ENCODE peak calls at places on chromosomes 5 and 9, in five cellular contexts. B is fibroblast of mammary gland, X is germinal center, E is LHCN-M2, Z is T-helper 9 cell. P is an unnamed sample.

GRCh38 chr5:180494510-180495181 is 467 bp downstream of the CNOT6 start:
- DNase-seq in B (no peak), X (peak), E (peak), Z (peak), P (peak)

GRCh38 chr5:54254482-54255198 is 55.7 kb downstream of the ARL15 start:
- DNase-seq in B (peak), X (no peak), E (peak), Z (no peak), P (peak)

GRCh38 chr9:93397664-93398381 is 53.7 kb upstream of the FAM120A start:
- DNase-seq in B (peak), X (no peak), E (peak), Z (no peak), P (no peak)

GRCh38 chr5:3313569-3313968 is 282.1 kb upstream of the IRX1 start:
- DNase-seq in B (no peak), X (no peak), E (no peak), Z (no peak), P (no peak)

GRCh38 chr5:39411051-39411450 is 13.7 kb downstream of the DAB2 start:
- DNase-seq in B (peak), X (no peak), E (peak), Z (no peak), P (no peak)

GRCh38 chr5:10702040-10702629 is 58.9 kb downstream of the DAP start:
- DNase-seq in B (peak), X (no peak), E (peak), Z (no peak), P (no peak)

GRCh38 chr5:103385722-103386121 is 127.2 kb downstream of the MACIR start:
- DNase-seq in B (no peak), X (no peak), E (peak), Z (no peak), P (no peak)

GRCh38 chr5:140546851-140547507 is 483 bp upstream of the EIF4EBP3 start:
- DNase-seq in B (peak), X (no peak), E (no peak), Z (no peak), P (no peak)

GRCh38 chr9:12739014-12739413 is 35.8 kb upstream of the LURAP1L start:
- DNase-seq in B (no peak), X (no peak), E (no peak), Z (no peak), P (no peak)

GRCh38 chr5:175556794-175557193 is 78.4 kb downstream of the SFXN1 start:
- DNase-seq in B (no peak), X (no peak), E (no peak), Z (no peak), P (no peak)

GRCh38 chr5:109553826-109554225 is 135.9 kb upstream of the MAN2A1 start:
- DNase-seq in B (peak), X (no peak), E (no peak), Z (no peak), P (no peak)

GRCh38 chr9:128892223-128892892 is 10.4 kb downstream of the LRRC8A start:
- DNase-seq in B (peak), X (no peak), E (peak), Z (no peak), P (peak)

GRCh38 chr5:82635561-82636288 is 357.6 kb upstream of the RPS23 start:
- DNase-seq in B (peak), X (no peak), E (peak), Z (no peak), P (no peak)